ENCODE peak calls at places on chromosomes 2 and 18, in four cellular contexts. One of them, this sample, is unnamed. For H3K27me3 and H3K4me1, the result is how much of the 10 kb centered on the place peaks cover.

GRCh38 chr18:3610818-3611217 is 160.8 kb downstream of the TGIF1 start:
- DNase-seq in upper lobe of right lung: no peak
- DNase-seq in mesenchymal stem cell: no peak
- DNase-seq in GM23248: peak
- DNase-seq in this sample: no peak

GRCh38 chr2:234014462-234014861 is 36.0 kb upstream of the SPP2 start:
- DNase-seq in upper lobe of right lung: no peak
- DNase-seq in mesenchymal stem cell: no peak
- DNase-seq in GM23248: no peak
- DNase-seq in this sample: no peak

GRCh38 chr2:30404354-30405265 is 42.4 kb upstream of the LCLAT1 start:
- DNase-seq in upper lobe of right lung: no peak
- DNase-seq in mesenchymal stem cell: no peak
- DNase-seq in GM23248: peak
- DNase-seq in this sample: no peak

GRCh38 chr2:12296915-12297314 is 419.8 kb upstream of the TRIB2 start:
- DNase-seq in upper lobe of right lung: no peak
- DNase-seq in mesenchymal stem cell: no peak
- DNase-seq in GM23248: no peak
- DNase-seq in this sample: no peak

GRCh38 chr2:196330645-196331044 is 159.3 kb upstream of the STK17B start:
- DNase-seq in upper lobe of right lung: no peak
- DNase-seq in mesenchymal stem cell: no peak
- DNase-seq in GM23248: no peak
- DNase-seq in this sample: no peak

GRCh38 chr2:11752906-11753305 is 6.5 kb downstream of the LPIN1 start:
- DNase-seq in upper lobe of right lung: no peak
- DNase-seq in mesenchymal stem cell: no peak
- DNase-seq in GM23248: no peak
- DNase-seq in this sample: no peak

GRCh38 chr2:36408198-36408703 is 52.7 kb downstream of the CRIM1 start:
- DNase-seq in upper lobe of right lung: no peak
- DNase-seq in mesenchymal stem cell: peak
- DNase-seq in GM23248: no peak
- DNase-seq in this sample: no peak

GRCh38 chr2:121860033-121860810 is 104.8 kb downstream of the TSN start:
- DNase-seq in upper lobe of right lung: no peak
- DNase-seq in mesenchymal stem cell: peak
- DNase-seq in GM23248: peak
- DNase-seq in this sample: peak

GRCh38 chr2:201909348-201909747 is 103.0 kb downstream of the CDK15 start:
- DNase-seq in upper lobe of right lung: no peak
- DNase-seq in mesenchymal stem cell: peak
- DNase-seq in GM23248: peak
- DNase-seq in this sample: peak

GRCh38 chr2:202035941-202036372 is 2.3 kb downstream of the FZD7 start:
- DNase-seq in upper lobe of right lung: no peak
- DNase-seq in mesenchymal stem cell: no peak
- DNase-seq in GM23248: no peak
- DNase-seq in this sample: no peak

GRCh38 chr2:74863802-74864248 is 29.9 kb downstream of the HK2 start:
- DNase-seq in upper lobe of right lung: peak
- DNase-seq in mesenchymal stem cell: no peak
- DNase-seq in GM23248: no peak
- DNase-seq in this sample: no peak

GRCh38 chr18:63994783-63995399 is 25.0 kb downstream of the SERPINB8 start:
- DNase-seq in upper lobe of right lung: no peak
- DNase-seq in mesenchymal stem cell: peak
- DNase-seq in GM23248: peak
- DNase-seq in this sample: peak

GRCh38 chr2:126778561-126779285 is 120.0 kb upstream of the TEX51 start:
- DNase-seq in upper lobe of right lung: peak
- DNase-seq in mesenchymal stem cell: no peak
- DNase-seq in GM23248: no peak
- DNase-seq in this sample: no peak

GRCh38 chr2:185477452-185477851 is 261.2 kb upstream of the FSIP2 start:
- DNase-seq in upper lobe of right lung: no peak
- DNase-seq in mesenchymal stem cell: no peak
- DNase-seq in GM23248: no peak
- DNase-seq in this sample: no peak

GRCh38 chr2:53770264-53770663 is 2.7 kb downstream of the CHAC2 start:
- DNase-seq in upper lobe of right lung: no peak
- DNase-seq in mesenchymal stem cell: no peak
- DNase-seq in GM23248: no peak
- DNase-seq in this sample: no peak

GRCh38 chr2:177250461-177250860 is 14.1 kb downstream of the NFE2L2 start:
- DNase-seq in upper lobe of right lung: no peak
- DNase-seq in mesenchymal stem cell: no peak
- DNase-seq in GM23248: no peak
- DNase-seq in this sample: no peak

GRCh38 chr2:54385271-54385670 is 70.9 kb upstream of the SPTBN1 start:
- DNase-seq in upper lobe of right lung: no peak
- DNase-seq in mesenchymal stem cell: no peak
- DNase-seq in GM23248: no peak
- DNase-seq in this sample: no peak

GRCh38 chr2:55415300-55415699 is 4.4 kb downstream of the CCDC88A start:
- DNase-seq in upper lobe of right lung: no peak
- DNase-seq in mesenchymal stem cell: no peak
- DNase-seq in GM23248: no peak
- DNase-seq in this sample: no peak

GRCh38 chr2:216159646-216160045 is 50.5 kb downstream of the XRCC5 start:
- DNase-seq in upper lobe of right lung: no peak
- DNase-seq in mesenchymal stem cell: no peak
- DNase-seq in GM23248: peak
- DNase-seq in this sample: peak

GRCh38 chr18:57772387-57772799 is 30.7 kb downstream of the ATP8B1 start:
- DNase-seq in upper lobe of right lung: no peak
- DNase-seq in mesenchymal stem cell: no peak
- DNase-seq in GM23248: no peak
- DNase-seq in this sample: no peak

GRCh38 chr18:57767259-57768050 is 35.7 kb downstream of the ATP8B1 start:
- DNase-seq in upper lobe of right lung: no peak
- DNase-seq in mesenchymal stem cell: no peak
- DNase-seq in GM23248: peak
- DNase-seq in this sample: no peak

GRCh38 chr18:57771183-57771582 is 31.9 kb downstream of the ATP8B1 start:
- DNase-seq in upper lobe of right lung: no peak
- DNase-seq in mesenchymal stem cell: no peak
- DNase-seq in GM23248: no peak
- DNase-seq in this sample: no peak

GRCh38 chr18:57771626-57772025 is 31.5 kb downstream of the ATP8B1 start:
- DNase-seq in upper lobe of right lung: no peak
- DNase-seq in mesenchymal stem cell: no peak
- DNase-seq in GM23248: no peak
- DNase-seq in this sample: no peak

GRCh38 chr18:57768557-57769326 is 34.4 kb downstream of the ATP8B1 start:
- DNase-seq in upper lobe of right lung: no peak
- DNase-seq in mesenchymal stem cell: no peak
- DNase-seq in GM23248: peak
- DNase-seq in this sample: peak
- H3K4me3 ChIP-seq in upper lobe of right lung: no peak
- H3K4me3 ChIP-seq in mesenchymal stem cell: peak
- H3K4me3 ChIP-seq in GM23248: peak
- H3K4me3 ChIP-seq in this sample: peak

GRCh38 chr2:59733970-59734369 is 819.5 kb downstream of the BCL11A start:
- DNase-seq in upper lobe of right lung: no peak
- DNase-seq in mesenchymal stem cell: no peak
- DNase-seq in GM23248: no peak
- DNase-seq in this sample: no peak

GRCh38 chr2:59737313-59737712 is 816.1 kb downstream of the BCL11A start:
- DNase-seq in upper lobe of right lung: no peak
- DNase-seq in mesenchymal stem cell: no peak
- DNase-seq in GM23248: no peak
- DNase-seq in this sample: no peak

GRCh38 chr2:59734743-59735142 is 818.7 kb downstream of the BCL11A start:
- DNase-seq in upper lobe of right lung: no peak
- DNase-seq in mesenchymal stem cell: no peak
- DNase-seq in GM23248: no peak
- DNase-seq in this sample: no peak

GRCh38 chr2:59727191-59727590 is 826.3 kb downstream of the BCL11A start:
- DNase-seq in upper lobe of right lung: no peak
- DNase-seq in mesenchymal stem cell: no peak
- DNase-seq in GM23248: no peak
- DNase-seq in this sample: no peak

GRCh38 chr2:59732861-59733603 is 820.4 kb downstream of the BCL11A start:
- DNase-seq in upper lobe of right lung: no peak
- DNase-seq in mesenchymal stem cell: no peak
- DNase-seq in GM23248: no peak
- DNase-seq in this sample: no peak
- H3K27me3 ChIP-seq in upper lobe of right lung: under half
- H3K27me3 ChIP-seq in mesenchymal stem cell: under half
- H3K27me3 ChIP-seq in GM23248: under half
- H3K27me3 ChIP-seq in this sample: under half

DNA sequence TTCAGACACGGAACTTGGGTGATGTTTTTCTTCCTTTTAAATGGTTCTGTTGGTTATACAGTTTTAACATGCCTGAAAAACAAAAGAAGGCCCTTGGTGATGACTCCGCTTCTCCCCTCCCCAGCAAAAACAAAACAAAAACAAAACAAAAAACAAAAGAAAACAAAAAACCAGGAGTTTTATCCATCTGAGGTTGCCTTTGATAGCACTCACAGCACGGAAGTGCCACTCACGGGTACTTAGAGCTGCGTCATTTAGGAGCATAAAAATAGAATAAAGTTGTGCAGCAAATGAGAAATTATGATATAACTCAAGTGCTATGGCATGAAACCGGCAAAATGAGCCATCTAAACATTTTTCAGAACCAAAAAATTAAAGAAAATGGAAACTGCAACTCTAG is 57.7 kb downstream of the ZEB2 start:
- DNase-seq in upper lobe of right lung: no peak
- DNase-seq in mesenchymal stem cell: no peak
- DNase-seq in GM23248: no peak
- DNase-seq in this sample: no peak
- H3K4me1 ChIP-seq in upper lobe of right lung: under half
- H3K4me1 ChIP-seq in mesenchymal stem cell: under half
- H3K4me1 ChIP-seq in GM23248: under half
- H3K4me1 ChIP-seq in this sample: under half

GRCh38 chr2:20446280-20446916 is 476 bp upstream of the RHOB start:
- DNase-seq in upper lobe of right lung: no peak
- DNase-seq in mesenchymal stem cell: no peak
- DNase-seq in GM23248: no peak
- DNase-seq in this sample: no peak

GRCh38 chr2:20444113-20444992 is 2.5 kb upstream of the RHOB start:
- DNase-seq in upper lobe of right lung: peak
- DNase-seq in mesenchymal stem cell: peak
- DNase-seq in GM23248: peak
- DNase-seq in this sample: peak

GRCh38 chr2:20444993-20445910 is 1.6 kb upstream of the RHOB start:
- DNase-seq in upper lobe of right lung: peak
- DNase-seq in mesenchymal stem cell: no peak
- DNase-seq in GM23248: no peak
- DNase-seq in this sample: no peak

GRCh38 chr2:20440001-20440560 is 6.8 kb upstream of the RHOB start:
- DNase-seq in upper lobe of right lung: no peak
- DNase-seq in mesenchymal stem cell: no peak
- DNase-seq in GM23248: no peak
- DNase-seq in this sample: no peak

GRCh38 chr2:20443276-20443920 is 3.5 kb upstream of the RHOB start:
- DNase-seq in upper lobe of right lung: peak
- DNase-seq in mesenchymal stem cell: peak
- DNase-seq in GM23248: peak
- DNase-seq in this sample: peak
- H3K4me3 ChIP-seq in upper lobe of right lung: no peak
- H3K4me3 ChIP-seq in mesenchymal stem cell: no peak
- H3K4me3 ChIP-seq in GM23248: no peak
- H3K4me3 ChIP-seq in this sample: peak

GRCh38 chr18:77133051-77133919 is 702 bp upstream of the MBP start:
- DNase-seq in upper lobe of right lung: peak
- DNase-seq in mesenchymal stem cell: no peak
- DNase-seq in GM23248: no peak
- DNase-seq in this sample: no peak
- H3K27me3 ChIP-seq in upper lobe of right lung: under half
- H3K27me3 ChIP-seq in mesenchymal stem cell: under half
- H3K27me3 ChIP-seq in GM23248: under half
- H3K27me3 ChIP-seq in this sample: under half

DNA sequence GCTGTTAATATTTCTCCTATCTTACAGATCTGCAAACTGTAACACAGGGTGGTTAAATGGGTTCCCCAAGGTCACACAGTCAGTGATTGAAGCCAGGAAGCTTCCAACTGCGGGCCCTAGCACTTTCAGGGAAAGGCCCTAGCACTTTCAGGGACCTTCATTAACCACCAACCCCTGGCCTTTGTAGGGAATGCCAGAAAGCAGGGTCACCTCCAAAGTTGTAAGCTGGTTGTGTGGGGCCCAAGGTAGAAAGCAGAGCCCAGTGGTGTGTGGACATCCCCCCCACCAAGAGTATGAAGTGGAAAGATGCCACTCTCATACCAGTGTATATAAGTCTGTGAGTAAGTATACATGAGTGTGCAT is 4.4 kb downstream of the DLX2 start:
- DNase-seq in upper lobe of right lung: no peak
- DNase-seq in mesenchymal stem cell: no peak
- DNase-seq in GM23248: peak
- DNase-seq in this sample: no peak
- H3K4me1 ChIP-seq in upper lobe of right lung: half or more
- H3K4me1 ChIP-seq in mesenchymal stem cell: half or more
- H3K4me1 ChIP-seq in GM23248: under half
- H3K4me1 ChIP-seq in this sample: half or more

DNA sequence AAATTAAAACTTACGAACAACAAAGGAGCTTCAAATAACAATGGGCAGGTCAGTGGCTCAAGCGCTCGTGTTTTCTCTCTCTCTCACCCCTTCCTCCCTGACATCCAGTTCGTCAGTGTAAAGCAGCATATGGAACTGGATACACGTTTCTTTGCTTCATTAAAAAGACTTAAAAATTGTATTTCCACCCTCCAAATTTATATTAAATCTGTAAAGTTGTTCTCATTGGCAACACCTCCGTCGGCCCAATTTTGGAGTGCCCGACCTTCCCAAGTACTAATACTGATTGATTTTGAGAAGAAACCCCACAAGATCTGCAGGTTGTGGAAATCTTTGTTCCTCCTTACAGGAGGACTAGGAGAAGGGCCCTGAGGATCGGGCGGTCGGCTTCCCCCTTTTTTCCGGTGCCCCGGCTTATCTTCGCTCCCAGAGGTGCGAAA is 2.2 kb downstream of the TBR1 start:
- DNase-seq in upper lobe of right lung: no peak
- DNase-seq in mesenchymal stem cell: no peak
- DNase-seq in GM23248: no peak
- DNase-seq in this sample: no peak
- H3K4me3 ChIP-seq in upper lobe of right lung: no peak
- H3K4me3 ChIP-seq in mesenchymal stem cell: peak
- H3K4me3 ChIP-seq in GM23248: peak
- H3K4me3 ChIP-seq in this sample: peak